ENCODE peak calls at places on chromosomes 1 and 21, in five cellular contexts. K, E, A, C and R are unnamed samples.

GRCh38 chr1:50724626-50725286 is 235.3 kb downstream of the FAF1 start:
- DNase-seq in K (no peak), E (no peak), C (no peak), A (no peak), R (no peak)

GRCh38 chr1:176816232-176816631 is 348.3 kb downstream of the ASTN1 start:
- DNase-seq in K (no peak), C (no peak), A (no peak), E (no peak), R (no peak)

GRCh38 chr21:44695641-44696040 is 1.3 kb upstream of the KRTAP10-12 start:
- DNase-seq in C (no peak), A (no peak), K (no peak), E (no peak), R (no peak)

GRCh38 chr1:241266121-241266520 is 90.9 kb downstream of the RGS7 start:
- DNase-seq in A (no peak), C (no peak), K (no peak), E (no peak), R (no peak)

GRCh38 chr1:27000817-27001460 is 7.4 kb downstream of the TRNP1 start:
- DNase-seq in E (no peak), K (no peak), C (no peak), A (no peak), R (no peak)

GRCh38 chr1:61088163-61088840 is 5.9 kb downstream of the NFIA start:
- DNase-seq in A (no peak), E (no peak), K (peak), C (no peak), R (no peak)

GRCh38 chr1:207004931-207005830 is 27.4 kb downstream of the C1orf116 start:
- DNase-seq in A (peak), E (no peak), C (peak), K (no peak), R (peak)

GRCh38 chr1:6116137-6116536 is 64.0 kb downstream of the CHD5 start:
- DNase-seq in C (no peak), E (no peak), K (no peak), A (no peak), R (no peak)

GRCh38 chr1:173082913-173083312 is 32.2 kb upstream of the TNFSF18 start:
- DNase-seq in C (no peak), E (no peak), A (no peak), K (no peak), R (no peak)

GRCh38 chr1:37038079-37038702 is 3.9 kb upstream of the GRIK3 start:
- DNase-seq in C (peak), K (peak), A (no peak), E (no peak), R (no peak)

GRCh38 chr1:70140894-70141293 is 64.5 kb downstream of the LRRC40 start:
- DNase-seq in E (no peak), C (no peak), K (no peak), A (no peak), R (no peak)

GRCh38 chr1:53265581-53265980 is 27.3 kb upstream of the MAGOH start:
- DNase-seq in A (no peak), K (no peak), C (no peak), E (no peak), R (no peak)

GRCh38 chr1:102562380-102562779 is 545.9 kb downstream of the COL11A1 start:
- DNase-seq in E (no peak), A (no peak), C (no peak), K (no peak), R (no peak)

GRCh38 chr1:2279210-2279639 is 51.1 kb downstream of the SKI start:
- DNase-seq in A (peak), C (no peak), K (no peak), E (no peak), R (no peak)

GRCh38 chr21:44049606-44050005 is 37.5 kb downstream of the TRAPPC10 start:
- DNase-seq in C (no peak), A (no peak), K (no peak), E (no peak), R (no peak)

GRCh38 chr1:41366428-41367101 is 5.3 kb downstream of the FOXO6 start:
- DNase-seq in E (no peak), K (peak), C (no peak), A (no peak), R (no peak)

GRCh38 chr1:89566761-89567174 is 42.1 kb downstream of the LRRC8B start:
- DNase-seq in E (no peak), C (peak), A (no peak), K (peak), R (no peak)

GRCh38 chr1:162612606-162613400 is 19.5 kb upstream of the DDR2 start:
- DNase-seq in E (no peak), K (no peak), A (no peak), C (no peak), R (no peak)

GRCh38 chr1:20343149-20343936 is 52.7 kb downstream of the VWA5B1 start:
- DNase-seq in A (peak), E (no peak), C (peak), K (peak), R (no peak)

GRCh38 chr1:55120538-55120937 is 81.2 kb downstream of the PCSK9 start:
- DNase-seq in E (no peak), C (no peak), A (no peak), K (no peak), R (no peak)

GRCh38 chr1:40017951-40018575 is 22.5 kb upstream of the CAP1 start:
- DNase-seq in E (no peak), A (no peak), C (no peak), K (no peak), R (no peak)

GRCh38 chr1:60867782-60868181 is 214.6 kb upstream of the NFIA start:
- DNase-seq in C (peak), E (no peak), A (no peak), K (no peak), R (no peak)